ENCODE peak calls at places on chromosomes 1 and 21, in ten cellular contexts. V, T, A, W, E, K, H, Z, C and Q are unnamed samples.

GRCh38 chr21:32018381-32018780 is 145.6 kb downstream of the HUNK start:
- DNase-seq in T (no peak), E (no peak), K (no peak), Z (no peak), A (no peak), V (no peak), H (no peak), W (no peak), C (no peak), Q (no peak)

GRCh38 chr1:84939151-84939550 is 46.1 kb upstream of the LPAR3 start:
- DNase-seq in C (no peak), V (no peak), A (no peak), T (no peak), E (no peak), H (peak), K (no peak), W (no peak), Z (no peak), Q (peak)

GRCh38 chr1:175019524-175019923 is 3.7 kb downstream of the MRPS14 start:
- DNase-seq in A (no peak), C (no peak), T (no peak), E (no peak), K (no peak), V (no peak), W (no peak), Z (no peak), H (no peak), Q (no peak)

GRCh38 chr1:155167166-155168104 is 5.7 kb downstream of the KRTCAP2 start:
- DNase-seq in K (peak), W (peak), Z (peak), H (peak), T (peak), E (peak), C (peak), A (peak), V (peak), Q (peak)

GRCh38 chr1:242523282-242523967 is 1.1 kb downstream of the PLD5 start:
- DNase-seq in K (no peak), C (no peak), Z (no peak), V (no peak), T (no peak), A (no peak), W (no peak), H (no peak), E (no peak), Q (no peak)

GRCh38 chr1:228751360-228752098 is 16.2 kb downstream of the RHOU start:
- DNase-seq in Z (no peak), A (no peak), C (no peak), T (no peak), K (no peak), E (no peak), V (no peak), W (no peak), H (no peak), Q (no peak)

GRCh38 chr1:115642168-115643072 is 650 bp downstream of the VANGL1 start:
- DNase-seq in V (no peak), E (peak), A (no peak), Z (peak), K (no peak), W (peak), T (no peak), H (peak), C (peak), Q (peak)

GRCh38 chr1:113940365-113941244 is 11.5 kb downstream of the HIPK1 start:
- DNase-seq in W (no peak), K (no peak), T (peak), Z (no peak), E (no peak), A (no peak), C (no peak), V (no peak), H (no peak), Q (no peak)

GRCh38 chr1:172135923-172136610 is 284.4 kb upstream of the C1orf105 start:
- DNase-seq in C (no peak), T (no peak), K (no peak), Z (no peak), V (no peak), W (no peak), E (peak), A (peak), H (peak), Q (peak)

GRCh38 chr21:37398697-37399096 is 32.1 kb downstream of the DYRK1A start:
- DNase-seq in K (no peak), A (no peak), T (no peak), V (no peak), E (no peak), C (no peak), W (no peak), Z (no peak), H (no peak), Q (no peak)

GRCh38 chr1:154546264-154547043 is 12.0 kb downstream of the UBE2Q1 start:
- DNase-seq in W (peak), A (no peak), H (peak), K (peak), Z (peak), C (no peak), T (peak), E (peak), V (no peak), Q (peak)

GRCh38 chr1:156113263-156114004 is 1.1 kb upstream of the LMNA start:
- DNase-seq in W (no peak), T (no peak), C (no peak), V (no peak), A (no peak), Z (no peak), K (no peak), H (peak), E (no peak), Q (no peak)

GRCh38 chr1:220874201-220874655 is 5.0 kb upstream of the HLX start:
- DNase-seq in E (peak), H (peak), C (no peak), T (peak), Z (no peak), A (no peak), K (peak), V (no peak), W (peak), Q (peak)

GRCh38 chr1:160779662-160780397 is 16.1 kb upstream of the LY9 start:
- DNase-seq in W (peak), H (no peak), Z (no peak), K (peak), V (no peak), C (no peak), A (no peak), T (peak), E (no peak), Q (no peak)

GRCh38 chr1:15129944-15130343 is 23.6 kb upstream of the TMEM51 start:
- DNase-seq in V (no peak), E (no peak), W (no peak), K (no peak), C (no peak), H (no peak), Z (no peak), T (no peak), A (no peak), Q (no peak)

DNA sequence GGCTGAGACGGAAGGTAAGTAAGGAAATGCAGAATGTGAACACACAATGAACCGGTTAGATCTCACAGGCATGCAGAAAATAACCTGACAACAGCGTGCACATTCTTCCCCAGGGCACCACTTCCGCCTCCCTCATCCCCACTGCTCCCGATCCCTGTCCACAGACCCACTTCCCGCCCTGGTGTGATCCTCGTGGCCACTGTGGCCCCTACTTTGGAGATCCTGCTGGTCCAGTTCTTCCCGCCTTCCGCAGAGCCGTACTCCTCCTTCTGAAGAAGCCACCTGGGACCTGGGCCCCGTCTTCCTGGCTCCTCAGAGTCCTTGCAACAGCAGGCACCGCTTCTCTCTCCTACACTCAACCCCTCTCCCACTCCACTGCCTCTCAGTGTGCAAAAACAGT is 1.4 kb upstream of the GSTM4 start:
- DNase-seq in V (peak), A (no peak), W (no peak), E (no peak), C (no peak), H (no peak), T (no peak), Z (no peak), K (no peak), Q (no peak)
- H3K4me3 ChIP-seq in V (no peak), A (no peak), W (no peak), E (no peak), C (no peak), H (no peak), T (no peak), Z (no peak), K (no peak), Q (no peak)

DNA sequence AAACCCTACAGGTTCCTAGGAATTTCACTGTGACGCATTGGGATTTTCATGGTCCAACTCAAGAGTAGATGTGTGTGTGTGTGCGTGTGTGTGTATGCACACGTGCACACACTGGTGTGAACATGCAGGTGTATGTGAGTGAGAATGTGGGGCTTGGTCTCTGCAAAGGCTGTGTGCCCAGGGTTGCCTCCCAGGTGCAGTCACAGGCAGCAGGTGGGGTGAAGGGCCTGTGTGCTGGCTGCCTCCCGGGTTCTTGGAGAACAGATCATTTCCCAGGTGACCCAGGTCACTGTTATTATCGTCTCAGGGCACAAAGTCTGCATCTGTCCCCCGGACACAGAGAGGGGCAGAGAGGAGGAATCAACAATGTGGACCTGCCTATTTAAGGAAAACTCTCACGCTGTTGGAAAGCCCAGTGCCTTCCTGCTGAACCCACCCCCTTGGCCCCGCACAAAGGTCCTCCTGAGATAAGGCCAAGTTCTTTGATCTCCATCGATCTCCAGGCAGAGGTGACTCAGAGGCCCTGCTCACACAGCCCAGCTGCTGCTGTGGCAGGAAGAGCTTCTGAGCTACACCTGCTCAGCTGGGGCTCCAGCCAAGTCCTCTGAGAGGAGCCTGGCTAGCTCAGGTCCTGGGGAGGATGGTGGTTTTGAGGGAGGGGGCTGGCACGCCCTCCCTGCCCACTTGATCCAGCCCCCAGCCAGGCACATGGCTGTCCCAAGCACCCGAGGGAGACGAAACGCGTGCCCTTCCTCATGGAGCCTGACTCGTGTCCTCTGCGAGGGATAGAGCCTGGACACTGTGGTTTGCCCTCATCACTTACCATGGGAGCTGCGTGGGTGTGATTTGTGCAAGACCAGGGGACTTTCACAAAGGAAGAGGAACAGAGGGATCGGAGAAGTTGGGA is 134.0 kb upstream of the ARHGEF16 start:
- DNase-seq in H (peak), K (peak), Z (no peak), V (no peak), C (peak), W (no peak), T (no peak), A (no peak), E (no peak), Q (no peak)
- TF ChIP-seq CTCF in H (no peak), K (no peak), Z (no peak), V (no peak), C (no peak), W (no peak), T (peak), A (no peak), E (no peak), Q (no peak)

DNA sequence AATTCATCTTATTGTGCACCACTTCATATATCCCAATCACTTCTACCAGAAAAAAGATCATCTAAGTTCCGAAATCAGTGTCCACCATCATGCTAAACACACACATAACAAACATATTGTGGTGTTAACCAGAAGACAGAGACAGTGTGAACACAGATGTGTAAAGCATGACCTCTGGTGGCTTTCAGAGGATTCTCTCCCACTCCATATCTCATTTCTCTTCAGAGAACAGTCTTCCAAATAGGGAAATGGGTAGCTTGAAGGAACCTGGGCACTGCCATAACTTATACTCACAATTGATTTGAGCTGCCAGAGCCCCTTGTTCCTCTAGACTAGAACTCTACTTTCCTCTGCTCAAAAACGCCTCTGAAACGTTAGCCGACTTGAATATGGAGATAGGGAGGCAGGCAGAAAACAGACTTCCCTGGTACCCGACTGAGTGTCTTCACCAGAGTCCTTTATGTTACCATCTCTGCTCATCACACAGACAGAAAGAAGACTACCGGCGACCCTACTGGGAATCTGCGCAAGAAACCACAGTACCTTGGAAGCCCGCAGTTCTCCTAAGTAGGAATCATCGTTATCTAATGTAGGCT is 1.8 kb upstream of the ELAPOR1 start:
- DNase-seq in W (peak), K (no peak), H (peak), C (no peak), T (peak), Z (no peak), E (no peak), V (no peak), A (no peak), Q (peak)
- H3K4me3 ChIP-seq in W (peak), K (no peak), H (no peak), C (no peak), T (peak), Z (no peak), E (peak), V (peak), A (peak), Q (no peak)

DNA sequence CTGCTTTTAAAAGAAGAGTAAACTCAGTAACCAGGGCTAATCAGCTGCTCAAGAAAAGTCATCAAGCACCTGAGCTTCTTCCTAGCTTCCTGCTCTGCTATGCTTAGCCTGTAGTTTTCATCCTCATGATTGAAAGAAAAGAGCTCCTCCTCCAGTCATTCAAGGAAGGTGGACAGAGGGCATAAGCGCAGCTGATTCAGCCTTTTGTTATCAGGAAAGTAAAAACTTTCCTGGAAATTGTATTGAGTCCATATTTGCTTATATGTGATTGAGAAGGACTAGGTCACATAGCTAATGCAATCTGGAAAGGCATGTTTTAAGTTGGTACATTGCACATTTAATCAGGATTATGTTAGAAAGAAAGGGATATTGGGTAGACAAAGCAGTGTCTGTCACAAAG is 8.5 kb upstream of the BACH1 start:
- DNase-seq in E (no peak), A (no peak), V (no peak), W (no peak), T (no peak), Z (no peak), K (no peak), C (no peak), H (no peak), Q (no peak)
- TF ChIP-seq CTCF in E (no peak), A (no peak), V (no peak), W (no peak), T (no peak), Z (no peak), K (no peak), C (no peak), H (no peak), Q (no peak)

GRCh38 chr1:147627435-147628110 is 42.8 kb downstream of the ACP6 start:
- DNase-seq in C (no peak), E (peak), V (no peak), W (peak), Z (peak), H (peak), K (peak), A (peak), T (peak), Q (peak)

GRCh38 chr1:147626304-147626703 is 44.0 kb downstream of the ACP6 start:
- DNase-seq in H (no peak), T (no peak), C (no peak), E (no peak), Z (no peak), K (no peak), W (no peak), V (no peak), A (no peak), Q (no peak)

GRCh38 chr1:147628441-147628840 is 41.9 kb downstream of the ACP6 start:
- DNase-seq in H (no peak), W (no peak), T (no peak), K (no peak), E (no peak), V (no peak), C (no peak), A (no peak), Z (no peak), Q (no peak)

GRCh38 chr1:147625274-147625986 is 44.9 kb downstream of the ACP6 start:
- DNase-seq in V (no peak), E (no peak), H (no peak), K (no peak), A (no peak), C (no peak), T (no peak), Z (no peak), W (no peak), Q (no peak)

GRCh38 chr1:147626739-147627138 is 43.6 kb downstream of the ACP6 start:
- DNase-seq in T (no peak), C (no peak), W (no peak), H (no peak), K (no peak), E (no peak), V (no peak), A (no peak), Z (no peak), Q (no peak)
- H3K4me3 ChIP-seq in T (no peak), C (no peak), W (no peak), H (no peak), K (no peak), E (no peak), V (no peak), A (no peak), Z (no peak), Q (no peak)

GRCh38 chr1:216193839-216194443 is 229.3 kb downstream of the USH2A start:
- DNase-seq in K (no peak), V (no peak), Z (no peak), A (no peak), E (no peak), H (no peak), T (no peak), W (no peak), C (no peak), Q (no peak)
- TF ChIP-seq CTCF in K (no peak), V (no peak), Z (no peak), A (no peak), E (peak), H (no peak), T (no peak), W (no peak), C (no peak), Q (no peak)

GRCh38 chr1:204923209-204923608 is 52.5 kb downstream of the NFASC start:
- DNase-seq in W (no peak), Z (no peak), C (no peak), V (no peak), T (no peak), A (no peak), H (no peak), E (no peak), K (no peak), Q (no peak)
- H3K4me3 ChIP-seq in W (no peak), Z (no peak), C (no peak), V (no peak), T (no peak), A (no peak), H (no peak), E (no peak), K (no peak), Q (no peak)

GRCh38 chr1:6209661-6210605 is 4.0 kb downstream of the RNF207 start:
- DNase-seq in H (no peak), T (peak), W (no peak), V (no peak), Z (no peak), K (no peak), C (no peak), E (no peak), A (no peak), Q (no peak)

GRCh38 chr1:6210606-6211355 is 4.9 kb downstream of the RNF207 start:
- DNase-seq in H (no peak), A (no peak), T (no peak), E (no peak), C (no peak), K (no peak), V (no peak), W (no peak), Z (no peak), Q (no peak)

GRCh38 chr1:6207075-6207885 is 1.4 kb downstream of the RNF207 start:
- DNase-seq in V (no peak), A (no peak), W (no peak), C (no peak), T (no peak), H (no peak), E (no peak), Z (no peak), K (no peak), Q (no peak)

GRCh38 chr1:6207921-6208320 is 2.0 kb downstream of the RNF207 start:
- DNase-seq in W (no peak), A (no peak), E (no peak), K (no peak), C (no peak), H (no peak), T (no peak), Z (no peak), V (no peak), Q (no peak)

GRCh38 chr1:6208723-6209660 is 3.1 kb downstream of the RNF207 start:
- DNase-seq in Z (peak), A (no peak), C (no peak), K (no peak), H (peak), W (no peak), V (no peak), E (no peak), T (no peak), Q (peak)
- TF ChIP-seq CTCF in Z (peak), A (peak), C (peak), K (no peak), H (no peak), W (no peak), V (peak), E (peak), T (no peak), Q (peak)

GRCh38 chr1:32239790-32240139 is 7.3 kb upstream of the FAM167B start:
- DNase-seq in V (no peak), Z (no peak), W (no peak), E (no peak), A (no peak), H (no peak), T (no peak), K (no peak), C (peak), Q (no peak)
- H3K4me3 ChIP-seq in V (peak), Z (peak), W (no peak), E (peak), A (peak), H (no peak), T (no peak), K (peak), C (peak), Q (no peak)

GRCh38 chr1:17632106-17632505 is 92.6 kb downstream of the ARHGEF10L start:
- DNase-seq in H (no peak), A (no peak), T (no peak), E (no peak), K (no peak), V (no peak), W (no peak), C (no peak), Z (no peak), Q (no peak)

GRCh38 chr1:17631410-17631809 is 91.9 kb downstream of the ARHGEF10L start:
- DNase-seq in E (no peak), Z (no peak), V (no peak), C (no peak), H (no peak), A (no peak), T (no peak), K (no peak), W (no peak), Q (no peak)

GRCh38 chr1:17630048-17630830 is 90.7 kb downstream of the ARHGEF10L start:
- DNase-seq in V (peak), K (no peak), T (no peak), W (no peak), Z (peak), E (no peak), C (no peak), A (no peak), H (peak), Q (peak)

GRCh38 chr1:17627239-17628052 is 87.9 kb downstream of the ARHGEF10L start:
- DNase-seq in V (no peak), K (no peak), Z (no peak), T (peak), H (no peak), E (no peak), W (no peak), C (no peak), A (no peak), Q (no peak)

GRCh38 chr1:17629460-17629859 is 90.0 kb downstream of the ARHGEF10L start:
- DNase-seq in Z (no peak), H (no peak), T (no peak), K (no peak), V (no peak), C (no peak), E (no peak), W (no peak), A (no peak), Q (no peak)
- TF ChIP-seq CTCF in Z (peak), H (peak), T (peak), K (peak), V (peak), C (no peak), E (peak), W (no peak), A (no peak), Q (no peak)